ENCODE peak calls at places on chromosomes 7 and 10, in four cellular contexts. J, S, P and X are unnamed samples.
A peak's percentile ranks its signal among the peaks of the same experiment; 100 is the strongest.

GRCh38 chr10:124461642-124462347 is at the start of gene LHPP:
- DNase-seq in J (peak; percentile 93), P (peak; percentile 22), S (peak; percentile 69), X (peak; percentile 71)

GRCh38 chr10:3090914-3091313 is 23.6 kb downstream of the PFKP start:
- DNase-seq in J (peak; percentile 85), P (no peak), S (peak; percentile 73), X (no peak)

GRCh38 chr10:46544989-46545791 is 11.3 kb downstream of the GPRIN2 start:
- DNase-seq in J (peak; percentile 45), S (peak; percentile 10), P (no peak), X (no peak)

GRCh38 chr10:74947781-74948401 is 121.5 kb downstream of the KAT6B start:
- DNase-seq in J (no peak), S (no peak), P (no peak), X (no peak)

GRCh38 chr10:52517017-52517416 is 202.9 kb downstream of the DKK1 start:
- DNase-seq in J (no peak), P (no peak), S (no peak), X (no peak)

GRCh38 chr7:155694846-155695245 is 50.4 kb downstream of the RBM33 start:
- DNase-seq in J (no peak), P (no peak), S (no peak), X (no peak)

GRCh38 chr7:120993575-120994191 is 5.2 kb downstream of the CPED1 start:
- DNase-seq in P (no peak), S (no peak), J (no peak), X (no peak)

GRCh38 chr7:127876393-127876792 is 154.8 kb downstream of the LRRC4 start:
- DNase-seq in S (no peak), J (no peak), P (no peak), X (no peak)

GRCh38 chr7:73526892-73527821 is 5.1 kb upstream of the BAZ1B start:
- DNase-seq in J (no peak), S (no peak), P (no peak), X (no peak)

GRCh38 chr7:82655965-82656364 is 212.4 kb upstream of the CACNA2D1 start:
- DNase-seq in S (no peak), P (no peak), J (no peak), X (no peak)

GRCh38 chr7:151866028-151866427 is 10.9 kb downstream of the PRKAG2 start:
- DNase-seq in S (no peak), J (peak; percentile 21), P (no peak), X (no peak)

GRCh38 chr7:71106226-71106625 is 25.7 kb upstream of the GALNT17 start:
- DNase-seq in P (no peak), J (no peak), S (no peak), X (no peak)

GRCh38 chr7:2759736-2760097 is 71.7 kb downstream of the AMZ1 start:
- DNase-seq in J (no peak), P (no peak), S (no peak), X (no peak)

GRCh38 chr10:79111427-79111826 is 42.7 kb downstream of the ZMIZ1 start:
- DNase-seq in J (peak; percentile 80), S (no peak), P (no peak), X (no peak)

GRCh38 chr10:72625276-72625607 is 637 bp downstream of the MICU1 start:
- DNase-seq in J (no peak), S (no peak), P (no peak), X (no peak)

GRCh38 chr10:43128958-43129706 is 9.1 kb upstream of the CSGALNACT2 start:
- DNase-seq in S (peak; percentile 23), P (no peak), J (no peak), X (peak; percentile 16)

GRCh38 chr10:124119933-124120332 is 26.5 kb upstream of the CHST15 start:
- DNase-seq in S (no peak), P (no peak), J (peak; percentile 78), X (no peak)

GRCh38 chr10:31075434-31075833 is 43.8 kb upstream of the ZNF438 start:
- DNase-seq in J (no peak), P (no peak), S (no peak), X (no peak)

GRCh38 chr10:59702347-59702746 is 7.3 kb downstream of the SLC16A9 start:
- DNase-seq in P (no peak), J (no peak), S (no peak), X (no peak)

GRCh38 chr10:101072923-101073322 is 11.1 kb downstream of the KAZALD1 start:
- DNase-seq in S (no peak), P (no peak), J (no peak), X (no peak)

GRCh38 chr7:46461334-46461777 is 540.3 kb upstream of the IGFBP3 start:
- DNase-seq in P (no peak), S (no peak), J (no peak), X (no peak)

GRCh38 chr10:119268428-119268827 is 61.1 kb downstream of the GRK5 start:
- DNase-seq in S (no peak), P (no peak), J (no peak), X (no peak)

GRCh38 chr10:11145498-11145855 is 127.8 kb downstream of the CELF2 start:
- DNase-seq in J (no peak), S (no peak), P (no peak), X (no peak)

GRCh38 chr10:5611899-5612680 is 54.3 kb downstream of the ASB13 start:
- DNase-seq in S (no peak), P (no peak), J (peak; percentile 41), X (no peak)

GRCh38 chr10:132118366-132118765 is 52.6 kb downstream of the JAKMIP3 start:
- DNase-seq in P (no peak), S (no peak), J (peak; percentile 37), X (no peak)

GRCh38 chr10:17425584-17426262 is 28.7 kb downstream of the ST8SIA6 start:
- DNase-seq in J (no peak), P (no peak), S (no peak), X (no peak)

GRCh38 chr10:35237766-35238512 is 98.4 kb upstream of the CCNY start:
- DNase-seq in P (no peak), S (no peak), J (no peak), X (no peak)

GRCh38 chr7:30836991-30837390 is 65.8 kb downstream of the MINDY4 start:
- DNase-seq in J (no peak), P (no peak), S (no peak), X (no peak)

GRCh38 chr7:7898155-7898554 is 70.4 kb upstream of the GLCCI1 start:
- DNase-seq in P (no peak), J (no peak), S (no peak), X (no peak)

DNA sequence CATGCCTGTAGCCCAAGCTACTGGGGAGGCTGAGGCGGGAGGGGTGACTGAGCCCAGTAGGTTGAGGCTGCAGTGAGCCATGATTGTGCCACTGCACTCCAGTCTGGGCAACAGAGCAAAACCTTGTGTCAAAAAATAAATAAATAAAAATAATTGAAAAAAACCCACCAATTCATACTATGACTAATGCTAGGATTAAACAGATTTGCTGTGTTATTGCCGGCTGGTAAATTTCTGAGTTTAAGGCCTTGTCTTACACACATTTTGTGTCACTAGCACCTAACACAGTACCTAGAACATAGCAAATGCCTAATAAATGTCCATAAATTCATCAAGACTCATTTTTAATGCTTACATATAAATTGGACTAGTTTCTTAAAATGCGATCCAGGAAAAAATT is 8.7 kb downstream of the ESYT2 start:
- DNase-seq in P (no peak), S (no peak), J (no peak), X (no peak)
- H3K4me1 ChIP-seq in P (peaks cover 98% of the 10 kb centered on the region), S (peaks cover 60% of the 10 kb centered on the region), J (peaks cover 27% of the 10 kb centered on the region), X (peaks cover 8% of the 10 kb centered on the region)

DNA sequence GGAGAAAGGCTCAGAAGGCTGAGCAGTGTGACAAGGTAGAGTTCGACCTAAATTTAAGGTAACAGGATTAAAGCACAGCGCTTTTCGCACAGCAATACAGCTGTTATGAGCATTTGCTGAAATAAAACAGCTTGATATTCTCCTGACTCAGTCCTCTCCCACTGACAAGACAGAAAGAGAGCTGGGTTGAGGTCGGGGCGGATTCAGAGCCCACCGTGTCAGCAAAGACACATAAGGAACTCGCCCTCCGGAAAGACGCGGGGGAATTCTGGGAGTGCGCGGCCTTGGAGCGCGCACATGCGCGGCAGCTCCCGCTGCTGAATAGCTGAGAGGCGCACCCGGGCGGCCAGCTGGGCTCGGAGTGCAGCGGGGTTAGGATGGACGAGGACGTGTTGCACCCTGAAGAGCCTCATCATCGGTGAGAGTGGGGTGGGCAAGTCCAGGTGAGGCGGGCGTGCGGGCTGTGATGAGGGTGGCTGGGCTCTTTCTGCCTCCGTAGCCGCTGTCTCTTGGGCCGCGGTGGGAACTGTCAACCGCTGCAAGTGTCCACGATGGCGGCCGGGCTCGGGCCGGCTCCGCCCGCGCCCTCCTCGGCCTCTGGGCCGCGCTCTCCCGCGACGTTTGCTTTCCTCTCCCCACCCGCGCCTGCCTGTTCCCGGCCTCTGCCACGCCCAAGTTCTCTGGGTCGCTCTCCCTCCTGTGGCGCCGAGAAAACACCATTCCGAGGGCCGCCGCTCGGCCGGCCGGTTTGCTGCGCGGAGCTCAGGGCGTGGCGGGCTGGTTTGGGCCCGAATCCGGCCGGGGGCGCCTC is 120.6 kb downstream of the LYZL1 start:
- DNase-seq in P (no peak), J (peak; percentile 93), S (peak; percentile 43), X (peak; percentile 74)
- TF ChIP-seq CTCF in P (no peak), J (no peak), S (no peak), X (no peak)

GRCh38 chr10:104258209-104258608 is 3.5 kb downstream of the GSTO1 start:
- DNase-seq in P (no peak), J (no peak), S (no peak), X (no peak)
- H3K4me1 ChIP-seq in P (peaks cover 86% of the 10 kb centered on the region), J (peaks cover 22% of the 10 kb centered on the region), S (peaks cover 14% of the 10 kb centered on the region), X (no peaks in the 10 kb centered on the region)

GRCh38 chr7:101598981-101599681 is 30.0 kb downstream of the MYL10 start:
- DNase-seq in J (no peak), S (no peak), P (no peak), X (no peak)
- TF ChIP-seq CTCF in J (no peak), S (no peak), P (no peak), X (no peak)

DNA sequence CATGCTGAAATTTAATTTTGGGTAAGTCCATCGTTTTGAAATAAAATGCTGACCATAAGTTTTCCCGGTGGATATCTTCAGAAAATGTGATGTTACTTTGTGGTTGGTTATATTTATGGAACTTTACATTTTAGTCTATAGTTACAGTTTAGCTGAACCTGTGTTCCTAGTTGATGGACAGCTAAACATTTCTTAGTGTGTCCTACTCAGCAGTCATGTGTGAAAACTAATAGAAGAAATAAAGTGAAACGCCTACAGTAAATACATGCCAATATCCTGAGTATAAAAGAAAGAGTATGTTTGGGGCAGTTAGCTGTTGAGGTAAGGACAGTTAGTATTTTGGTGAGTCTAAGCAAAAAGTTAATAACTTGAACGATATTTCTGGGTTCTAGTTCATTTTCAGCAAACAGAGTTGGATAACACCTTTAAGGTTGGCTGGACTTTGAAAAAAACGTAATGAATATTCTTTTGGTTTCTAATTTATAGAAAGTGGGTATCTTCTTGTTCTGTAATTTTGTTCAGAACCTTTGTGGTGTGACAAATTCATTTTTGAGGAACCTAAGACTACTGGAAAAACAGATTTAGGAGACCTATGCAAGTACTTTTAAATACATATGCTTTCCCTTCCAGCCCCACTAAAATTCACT is 28.7 kb downstream of the LCOR start:
- DNase-seq in S (no peak), P (no peak), J (no peak), X (no peak)
- H3K4me1 ChIP-seq in S (peaks cover 43% of the 10 kb centered on the region), P (peaks cover 47% of the 10 kb centered on the region), J (peaks cover 9% of the 10 kb centered on the region), X (peaks cover 9% of the 10 kb centered on the region)

DNA sequence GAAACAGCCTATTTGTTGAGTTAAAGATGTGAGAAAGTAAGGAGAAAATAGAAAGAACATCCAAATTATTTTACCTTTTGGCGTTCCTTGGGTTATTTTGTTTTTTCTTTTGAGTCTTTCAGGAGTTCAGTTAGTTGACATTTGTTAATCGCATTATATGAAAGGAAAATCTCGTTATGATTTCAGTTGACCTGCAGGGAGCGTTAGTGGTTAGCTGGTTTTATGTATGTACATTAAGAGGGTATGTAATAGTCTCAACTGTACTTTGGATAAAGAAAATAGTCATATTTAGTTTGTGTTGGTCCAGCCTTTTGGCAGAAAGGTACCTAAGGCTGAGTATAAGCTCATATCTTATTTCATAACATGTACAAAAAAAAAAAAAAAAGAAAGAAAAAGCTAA is 4.0 kb downstream of the BMPER start:
- DNase-seq in S (no peak), P (no peak), J (no peak), X (no peak)
- TF ChIP-seq CTCF in S (no peak), P (no peak), J (no peak), X (no peak)

GRCh38 chr10:80471715-80472233 is 17.7 kb downstream of the TSPAN14 start:
- DNase-seq in J (peak; percentile 89), P (no peak), S (peak; percentile 56), X (no peak)
- H3K4me1 ChIP-seq in J (peaks cover 47% of the 10 kb centered on the region), P (peaks cover 98% of the 10 kb centered on the region), S (peaks cover 54% of the 10 kb centered on the region), X (peaks cover 40% of the 10 kb centered on the region)